ENCODE peak calls at places on chromosomes 4 and X, in eight cellular contexts. F is RWPE1, Q is mammary epithelial cell, L is astrocyte, W is epithelial cell of esophagus, M is lower leg skin, P is fibroblast of the aortic adventitia, O is GM20000. E is an unnamed sample.

GRCh38 chr4:140237616-140238352 is 83.8 kb upstream of the MAML3 start:
- DNase-seq in F (no peak), Q (no peak), L (peak), W (peak), M (peak), P (peak), O (no peak), E (peak)

GRCh38 chr4:141425124-141425523 is 204.4 kb downstream of the ZNF330 start:
- DNase-seq in F (peak), Q (peak), L (peak), W (peak), M (no peak), P (peak), O (no peak), E (peak)

GRCh38 chrX:55342533-55343501 is 78.1 kb upstream of the PAGE3 start:
- DNase-seq in F (peak), Q (peak), L (no peak), W (peak), M (no peak), P (peak), O (peak), E (peak)

GRCh38 chrX:19906293-19906692 is 18.9 kb upstream of the SH3KBP1 start:
- DNase-seq in F (no peak), Q (no peak), L (no peak), W (no peak), M (no peak), P (no peak), O (no peak), E (peak)

GRCh38 chr4:99633772-99634171 is 23.9 kb downstream of the C4orf54 start:
- DNase-seq in F (peak), Q (peak), L (peak), W (peak), M (no peak), P (no peak), O (no peak), E (peak)

GRCh38 chr4:145933134-145933533 is 5.5 kb downstream of the ZNF827 start:
- DNase-seq in F (no peak), Q (peak), L (peak), W (no peak), M (no peak), P (peak), O (no peak), E (no peak)

GRCh38 chr4:76607266-76607799 is 172.3 kb downstream of the SHROOM3 start:
- DNase-seq in F (no peak), Q (no peak), L (peak), W (no peak), M (no peak), P (no peak), O (peak), E (no peak)

GRCh38 chrX:46589977-46590723 is 16.6 kb downstream of the CHST7 start:
- DNase-seq in F (no peak), Q (peak), L (peak), W (peak), M (no peak), P (peak), O (no peak), E (peak)

GRCh38 chr4:158490629-158491028 is 31.1 kb upstream of the RXFP1 start:
- DNase-seq in F (no peak), Q (no peak), L (no peak), W (no peak), M (no peak), P (no peak), O (no peak), E (no peak)

GRCh38 chr4:78799551-78800495 is 23.7 kb downstream of the BMP2K start:
- DNase-seq in F (peak), Q (peak), L (peak), W (peak), M (no peak), P (no peak), O (no peak), E (peak)

GRCh38 chrX:73916931-73917657 is 354.1 kb downstream of the CHIC1 start:
- DNase-seq in F (peak), Q (peak), L (peak), W (peak), M (no peak), P (peak), O (no peak), E (peak)

GRCh38 chr4:27836505-27836904 is 975.9 kb downstream of the STIM2 start:
- DNase-seq in F (no peak), Q (no peak), L (peak), W (peak), M (no peak), P (no peak), O (no peak), E (no peak)

GRCh38 chr4:172895699-172896098 is 272.9 kb upstream of the GALNT7 start:
- DNase-seq in F (no peak), Q (no peak), L (no peak), W (no peak), M (no peak), P (no peak), O (no peak), E (no peak)

GRCh38 chr4:172897046-172897445 is 271.6 kb upstream of the GALNT7 start:
- DNase-seq in F (no peak), Q (no peak), L (no peak), W (no peak), M (no peak), P (no peak), O (no peak), E (no peak)

GRCh38 chr4:172887959-172888358 is 280.7 kb upstream of the GALNT7 start:
- DNase-seq in F (no peak), Q (no peak), L (no peak), W (no peak), M (no peak), P (no peak), O (no peak), E (no peak)

GRCh38 chr4:172892300-172892699 is 276.3 kb upstream of the GALNT7 start:
- DNase-seq in F (no peak), Q (peak), L (no peak), W (peak), M (no peak), P (peak), O (no peak), E (peak)
- TF ChIP-seq CTCF in F (no peak), Q (peak), L (peak), W (peak), M (no peak), P (peak), O (peak), E (peak)

DNA sequence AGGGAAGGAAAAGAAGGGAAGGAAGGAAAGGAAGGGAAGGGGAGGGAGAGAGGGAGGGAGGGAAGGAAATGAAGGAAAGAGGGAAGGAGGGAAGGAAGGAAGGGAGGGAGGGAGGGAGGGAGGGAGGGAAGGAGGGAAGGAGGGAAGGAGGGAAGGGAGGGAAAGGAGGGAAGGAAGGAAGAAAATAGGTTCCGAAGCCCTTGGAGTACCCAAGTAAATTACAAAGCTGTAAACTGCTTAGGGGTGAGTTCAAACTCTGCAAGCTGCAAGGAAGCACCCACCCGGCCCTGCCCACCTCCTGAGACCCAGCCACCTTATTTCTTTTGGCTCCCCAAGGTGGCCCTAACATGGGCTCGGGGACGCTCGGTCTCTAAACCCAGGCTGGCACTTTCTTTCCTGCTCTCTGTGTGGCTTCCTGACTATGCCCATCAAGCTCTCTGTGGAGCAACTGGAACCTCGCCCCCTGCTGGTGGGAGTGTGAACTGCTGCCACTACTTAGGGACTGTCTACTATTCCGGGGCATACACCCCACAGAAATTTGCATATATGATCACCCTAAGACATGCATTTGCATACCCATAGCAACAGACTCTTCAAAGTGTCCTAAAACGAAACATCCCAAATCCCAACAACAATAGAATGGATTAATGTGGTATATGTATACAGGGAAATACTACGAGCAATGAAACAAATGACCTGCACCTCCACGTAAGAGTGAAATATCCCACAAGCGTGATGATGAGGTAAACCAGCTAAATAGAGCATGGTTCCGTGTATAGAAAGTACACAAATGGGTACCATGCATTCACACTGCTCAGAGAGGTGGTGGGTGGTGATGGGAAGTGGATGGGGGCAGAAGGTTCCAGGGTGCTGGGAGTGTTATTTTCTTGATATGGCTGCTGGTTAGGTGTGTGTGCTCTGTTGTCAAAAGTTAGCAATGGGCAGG is 151.7 kb upstream of the TBL1X start:
- DNase-seq in F (peak), Q (no peak), L (no peak), W (peak), M (peak), P (no peak), O (peak), E (peak)
- TF ChIP-seq CTCF in F (peak), Q (peak), L (peak), W (peak), M (no peak), P (peak), O (peak), E (peak)

GRCh38 chrX:136531951-136532350 is at the start of gene VGLL1:
- DNase-seq in F (peak), Q (no peak), L (no peak), W (peak), M (no peak), P (no peak), O (no peak), E (no peak)

GRCh38 chrX:136538811-136539210 is 6.8 kb downstream of the VGLL1 start:
- DNase-seq in F (no peak), Q (no peak), L (no peak), W (no peak), M (no peak), P (no peak), O (no peak), E (no peak)

GRCh38 chrX:136528645-136529315 is 3.2 kb upstream of the VGLL1 start:
- DNase-seq in F (no peak), Q (no peak), L (no peak), W (peak), M (no peak), P (no peak), O (no peak), E (peak)

GRCh38 chrX:136529795-136530194 is 2.2 kb upstream of the VGLL1 start:
- DNase-seq in F (no peak), Q (no peak), L (no peak), W (no peak), M (no peak), P (no peak), O (no peak), E (no peak)

DNA sequence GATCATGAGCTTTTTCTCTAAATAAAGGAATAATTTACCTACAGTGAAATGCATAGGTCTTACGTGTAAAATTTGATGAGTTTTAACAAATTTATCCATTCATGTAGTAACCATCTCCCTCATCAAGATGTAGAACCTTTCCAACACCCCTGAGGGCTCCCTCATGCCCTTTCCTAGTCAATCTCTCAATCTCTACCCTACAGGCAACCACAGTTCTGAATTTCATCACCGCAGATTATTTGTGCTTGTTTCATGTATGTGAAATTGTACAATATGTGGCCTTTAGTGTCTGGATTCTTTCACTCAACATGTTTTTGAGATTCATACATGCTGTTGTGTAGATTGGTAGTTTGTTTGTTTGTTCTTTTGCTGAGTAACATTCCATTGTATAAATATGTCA is 2.1 kb downstream of the VGLL1 start:
- DNase-seq in F (no peak), Q (no peak), L (no peak), W (no peak), M (no peak), P (no peak), O (no peak), E (no peak)
- TF ChIP-seq CTCF in F (no peak), Q (no peak), L (no peak), W (no peak), M (no peak), P (no peak), O (no peak), E (no peak)

GRCh38 chrX:17550011-17550410 is 175.0 kb downstream of the NHS start:
- DNase-seq in F (no peak), Q (peak), L (peak), W (peak), M (peak), P (no peak), O (no peak), E (no peak)
- TF ChIP-seq CTCF in F (no peak), Q (peak), L (no peak), W (peak), M (no peak), P (peak), O (no peak), E (no peak)

GRCh38 chr4:30386266-30386895 is 333.8 kb upstream of the PCDH7 start:
- DNase-seq in F (no peak), Q (peak), L (peak), W (peak), M (no peak), P (peak), O (no peak), E (peak)

GRCh38 chr4:30385650-30386049 is 334.5 kb upstream of the PCDH7 start:
- DNase-seq in F (no peak), Q (no peak), L (no peak), W (no peak), M (no peak), P (no peak), O (no peak), E (no peak)

DNA sequence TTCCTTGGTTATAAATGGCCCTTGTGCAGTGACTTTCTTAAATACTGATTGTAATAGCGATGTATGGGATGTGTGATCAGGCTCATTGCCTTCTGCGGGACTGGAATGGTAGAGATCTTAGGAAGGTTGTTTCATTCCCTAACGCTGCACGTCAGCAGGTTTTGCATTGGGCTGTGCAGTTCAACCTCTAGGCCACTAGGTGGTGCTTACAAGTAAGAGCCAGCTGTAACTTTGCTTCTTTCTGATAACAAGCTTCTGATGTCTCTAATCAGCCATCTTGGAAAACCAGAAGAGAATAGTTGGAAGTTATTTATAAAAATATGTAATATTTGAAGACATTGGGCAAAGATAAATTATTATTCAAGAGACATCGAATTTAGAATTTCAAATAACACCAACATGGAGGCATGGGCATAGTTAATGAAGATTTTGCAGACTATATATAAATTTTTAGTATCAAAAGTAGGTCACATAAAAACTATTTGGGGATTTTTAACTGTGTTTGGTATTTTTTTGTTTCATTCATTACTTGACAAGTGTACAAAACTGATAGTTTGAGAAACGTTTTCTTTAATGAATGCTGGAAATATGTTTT is 339.7 kb upstream of the PCDH7 start:
- DNase-seq in F (peak), Q (peak), L (peak), W (peak), M (no peak), P (peak), O (peak), E (peak)
- TF ChIP-seq CTCF in F (peak), Q (peak), L (peak), W (peak), M (no peak), P (peak), O (peak), E (peak)

E was measured in MCF 10A.